ENCODE peak calls at places on chromosomes 7 and 10, in six cellular contexts. J is HEK293T, B is AG10803, C is posterior cingulate gyrus, K is HFFc6, H is neural progenitor cell. X is an unnamed sample.
A peak's percentile ranks its signal among the peaks of the same experiment; 100 is the strongest.

GRCh38 chr10:6406220-6407033 is 173.6 kb downstream of the PRKCQ start:
- DNase-seq in K (peak; percentile 28), C (no peak), B (peak; percentile 47), J (peak; percentile 21), H (no peak), X (no peak)

GRCh38 chr7:158238616-158239289 is 348.9 kb downstream of the PTPRN2 start:
- DNase-seq in C (no peak), K (no peak), H (no peak), J (no peak), B (no peak), X (no peak)

GRCh38 chr7:91142743-91143142 is 121.5 kb upstream of the FZD1 start:
- DNase-seq in K (no peak), H (no peak), C (no peak), B (no peak), J (no peak), X (no peak)

GRCh38 chr10:89413398-89413912 is 913 bp upstream of the IFIT5 start:
- DNase-seq in B (no peak), J (no peak), C (no peak), K (no peak), H (no peak), X (no peak)

GRCh38 chr7:151796091-151796870 is 80.6 kb downstream of the PRKAG2 start:
- DNase-seq in J (no peak), B (peak; percentile 60), H (no peak), C (no peak), K (no peak), X (no peak)

GRCh38 chr7:132276986-132277716 is 299.1 kb downstream of the PLXNA4 start:
- DNase-seq in K (peak; percentile 21), B (peak; percentile 65), C (peak; percentile 17), H (no peak), J (no peak), X (no peak)

GRCh38 chr10:14648042-14648765 is 126.5 kb downstream of the FAM107B start:
- DNase-seq in K (peak; percentile 70), H (peak; percentile 93), B (peak; percentile 62), C (peak; percentile 58), J (no peak), X (peak; percentile 47)

GRCh38 chr10:130045091-130045652 is 65.5 kb downstream of the C10orf143 start:
- DNase-seq in B (peak; percentile 49), H (peak; percentile 63), K (no peak), C (no peak), J (peak; percentile 69), X (no peak)

GRCh38 chr7:78345979-78346378 is 547.4 kb downstream of the PHTF2 start:
- DNase-seq in B (no peak), H (no peak), K (no peak), J (peak; percentile 27), C (no peak), X (no peak)